ENCODE peak calls at places on chromosomes 16 and 17, in four cellular contexts. B is GM12878, J is endothelial cell, Y is fibroblast of the aortic adventitia. Z is an unnamed sample.
A peak's percentile ranks its signal among the peaks of the same experiment; 100 is the strongest.

GRCh38 chr16:1152651-1153259 is at the start of gene CACNA1H:
- DNase-seq in Y (no peak), B (no peak), J (peak; percentile 49), Z (no peak)

GRCh38 chr16:11783319-11784047 is 13.6 kb downstream of the ZC3H7A start:
- DNase-seq in J (no peak), B (peak; percentile 89), Y (peak; percentile 80), Z (no peak)

GRCh38 chr16:82633964-82634600 is 7.3 kb downstream of the CDH13 start:
- DNase-seq in B (no peak), J (no peak), Y (peak; percentile 45), Z (no peak)

GRCh38 chr16:13697013-13697412 is 222.9 kb upstream of the ERCC4 start:
- DNase-seq in J (no peak), B (no peak), Y (no peak), Z (no peak)

GRCh38 chr17:40535924-40536717 is 29.2 kb downstream of the CCR7 start:
- DNase-seq in B (no peak), Y (peak; percentile 77), J (no peak), Z (no peak)

GRCh38 chr17:47099451-47099986 is 89.6 kb downstream of the CDC27 start:
- DNase-seq in B (no peak), Y (no peak), J (no peak), Z (no peak)

GRCh38 chr17:67606471-67606870 is 111.3 kb upstream of the NOL11 start:
- DNase-seq in Y (peak; percentile 60), B (no peak), J (no peak), Z (no peak)

GRCh38 chr17:35645923-35646322 is 58.8 kb downstream of the AP2B1 start:
- DNase-seq in J (no peak), Y (peak; percentile 25), B (no peak), Z (no peak)

GRCh38 chr16:75109732-75110243 is 6.8 kb downstream of the LDHD start:
- DNase-seq in Y (no peak), B (no peak), J (no peak), Z (no peak)

GRCh38 chr17:31115168-31115567 is 20.4 kb downstream of the NF1 start:
- DNase-seq in Y (no peak), B (no peak), J (no peak), Z (no peak)

GRCh38 chr16:12231666-12232065 is 255.1 kb downstream of the SNX29 start:
- DNase-seq in B (no peak), J (no peak), Y (peak; percentile 77), Z (peak; percentile 79)

GRCh38 chr17:48725294-48726064 is 2.5 kb downstream of the PRAC2 start:
- DNase-seq in B (no peak), Y (no peak), J (no peak), Z (no peak)

GRCh38 chr17:1999557-2000251 is 25.4 kb downstream of the RTN4RL1 start:
- DNase-seq in J (peak; percentile 40), B (no peak), Y (peak; percentile 61), Z (no peak)

GRCh38 chr17:229130-229944 is 47.9 kb upstream of the DOC2B start:
- DNase-seq in J (no peak), B (no peak), Y (no peak), Z (no peak)

GRCh38 chr16:12295395-12295794 is 318.9 kb downstream of the SNX29 start:
- DNase-seq in B (no peak), J (no peak), Y (peak; percentile 14), Z (peak; percentile 5)

GRCh38 chr17:7250655-7251329 is 742 bp downstream of the CTDNEP1 start:
- DNase-seq in B (no peak), J (no peak), Y (no peak), Z (no peak)

GRCh38 chr17:58527949-58528348 is 13.5 kb upstream of the MTMR4 start:
- DNase-seq in Y (peak; percentile 67), B (no peak), J (no peak), Z (peak; percentile 33)

GRCh38 chr16:70267516-70267915 is 15.8 kb upstream of the EXOSC6 start:
- DNase-seq in B (no peak), Y (peak; percentile 50), J (peak; percentile 70), Z (peak; percentile 69)

GRCh38 chr17:79482719-79483118 is 128.1 kb downstream of the RBFOX3 start:
- DNase-seq in B (no peak), J (no peak), Y (no peak), Z (no peak)

GRCh38 chr17:63974594-63975192 is 2.0 kb upstream of the SCN4A start:
- DNase-seq in J (no peak), B (no peak), Y (peak; percentile 52), Z (peak; percentile 60)

GRCh38 chr16:21233521-21234150 is at the start of gene ANKS4B:
- DNase-seq in B (no peak), Y (no peak), J (no peak), Z (no peak)

GRCh38 chr17:57357830-57358426 is 101.6 kb downstream of the MSI2 start:
- DNase-seq in J (no peak), Y (no peak), B (peak; percentile 87), Z (no peak)

GRCh38 chr16:64974381-64974780 is 147.5 kb downstream of the CDH11 start:
- DNase-seq in Y (no peak), B (no peak), J (no peak), Z (no peak)

GRCh38 chr17:1227917-1228751 is 42.1 kb upstream of the BHLHA9 start:
- DNase-seq in B (peak; percentile 32), J (no peak), Y (no peak), Z (no peak)

GRCh38 chr17:65355246-65355645 is 206.2 kb downstream of the AXIN2 start:
- DNase-seq in J (no peak), B (no peak), Y (no peak), Z (peak; percentile 20)

GRCh38 chr17:46038414-46038813 is 39.4 kb downstream of the STH start:
- DNase-seq in J (no peak), Y (no peak), B (no peak), Z (no peak)

GRCh38 chr16:57679768-57680167 is 11.7 kb downstream of the ADGRG3 start:
- DNase-seq in J (no peak), Y (no peak), B (no peak), Z (no peak)

GRCh38 chr16:67167588-67167987 is 2.8 kb upstream of the NOL3 start:
- DNase-seq in B (no peak), Y (no peak), J (no peak), Z (no peak)

GRCh38 chr16:67169011-67169451 is 1.3 kb upstream of the NOL3 start:
- DNase-seq in J (no peak), B (no peak), Y (no peak), Z (no peak)

GRCh38 chr16:67170168-67170947 is at the start of gene NOL3:
- DNase-seq in B (peak; percentile 58), Y (peak; percentile 85), J (no peak), Z (peak; percentile 72)

GRCh38 chr16:67170948-67171649 is 761 bp downstream of the NOL3 start:
- DNase-seq in B (no peak), Y (peak; percentile 43), J (no peak), Z (peak; percentile 48)

DNA sequence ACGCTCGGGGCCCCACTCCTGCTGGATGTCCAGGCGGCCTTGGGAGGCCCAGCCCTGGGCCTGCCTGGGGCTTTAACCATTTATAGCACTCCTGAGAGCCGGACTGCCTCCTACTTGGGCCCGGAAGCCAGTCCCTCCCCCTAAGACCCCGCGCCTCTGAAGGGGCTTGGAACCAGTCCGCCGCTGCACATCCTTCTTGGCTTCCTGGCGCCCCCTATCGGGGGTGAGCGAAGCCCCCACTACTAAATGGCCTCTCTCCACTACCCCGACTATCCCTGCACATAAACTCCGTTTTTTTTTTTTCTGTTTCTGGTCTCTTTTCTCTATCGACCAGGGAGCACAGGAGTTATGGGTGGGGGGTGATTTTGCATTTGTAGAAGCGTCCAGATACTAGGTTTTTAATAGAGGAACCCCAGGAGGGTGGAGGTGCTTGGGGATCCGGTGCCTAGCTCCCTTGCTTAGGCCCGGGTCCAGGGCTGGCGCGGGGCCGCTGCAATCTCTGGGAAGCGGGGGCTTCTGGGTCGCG is 633 bp upstream of the NOL3 start:
- DNase-seq in J (peak; percentile 76), B (no peak), Y (no peak), Z (no peak)
- TF ChIP-seq CTCF in J (peak; percentile 79), B (peak; percentile 55), Y (peak; percentile 67), Z (peak; percentile 60)

GRCh38 chr16:81220369-81220768 is 18.1 kb upstream of the BCO1 start:
- DNase-seq in B (no peak), Y (no peak), J (no peak), Z (no peak)
- TF ChIP-seq CTCF in B (no peak), Y (no peak), J (no peak), Z (no peak)

GRCh38 chr17:44241104-44241503 is 21.6 kb upstream of the UBTF start:
- DNase-seq in J (no peak), B (no peak), Y (no peak), Z (no peak)

GRCh38 chr17:44233582-44233981 is 14.1 kb upstream of the UBTF start:
- DNase-seq in B (no peak), Y (no peak), J (no peak), Z (no peak)

GRCh38 chr17:44235583-44235936 is 16.1 kb upstream of the UBTF start:
- DNase-seq in B (no peak), Y (peak; percentile 23), J (no peak), Z (peak; percentile 49)

GRCh38 chr17:44232061-44232460 is 12.6 kb upstream of the UBTF start:
- DNase-seq in B (no peak), Y (no peak), J (no peak), Z (no peak)

DNA sequence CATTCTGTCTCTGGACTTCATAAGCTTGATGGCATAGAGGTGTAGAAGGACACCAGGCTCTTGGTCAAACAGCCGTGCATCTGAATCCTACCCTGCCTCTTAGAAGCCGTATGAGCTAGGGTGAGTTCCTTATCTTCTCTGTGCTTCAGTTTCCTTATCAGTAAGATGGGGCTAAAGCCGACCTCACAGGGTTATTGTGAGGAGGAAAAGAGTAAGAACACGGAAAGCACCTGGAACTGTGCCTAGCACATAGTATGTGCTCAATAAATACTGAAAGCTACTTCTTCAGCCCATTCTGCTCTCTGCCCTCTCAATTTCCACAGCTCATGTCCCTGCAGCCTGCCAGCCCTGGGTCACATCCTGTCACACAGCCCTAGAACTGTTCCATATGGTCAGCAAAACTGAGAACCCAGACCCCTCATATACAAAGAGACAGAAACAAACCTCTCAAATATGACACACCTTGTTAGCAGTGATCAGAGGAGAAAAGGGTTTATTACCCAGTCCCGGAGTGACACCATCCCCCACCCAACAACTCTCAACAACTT is 17.0 kb upstream of the UBTF start:
- DNase-seq in Y (no peak), B (peak; percentile 66), J (no peak), Z (no peak)
- TF ChIP-seq CTCF in Y (no peak), B (no peak), J (no peak), Z (no peak)

DNA sequence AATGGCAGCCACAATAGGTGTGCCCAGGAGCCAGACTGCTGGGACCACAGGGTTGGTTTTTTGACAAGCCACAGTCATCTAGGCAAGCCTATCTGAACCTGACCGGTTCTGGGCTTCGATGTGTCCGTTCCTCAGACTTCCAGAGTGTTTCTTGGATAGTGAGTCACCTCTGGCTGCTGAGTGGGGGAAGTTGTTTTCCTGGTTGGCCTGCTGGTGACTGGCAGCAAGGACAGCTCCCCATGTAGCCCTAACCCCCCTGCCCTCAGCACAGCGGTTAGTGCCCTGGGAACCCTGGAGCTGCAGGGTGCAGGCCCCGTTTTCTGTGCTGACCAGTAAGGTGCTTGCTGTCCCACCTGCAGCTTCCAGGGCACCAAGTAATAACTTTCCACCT is 65.5 kb downstream of the PLD6 start:
- DNase-seq in B (no peak), Y (peak; percentile 52), J (peak; percentile 16), Z (peak; percentile 73)
- TF ChIP-seq CTCF in B (no peak), Y (peak; percentile 35), J (no peak), Z (peak; percentile 15)